ENCODE peak calls at places on chromosome 11, in seven cellular contexts. K is aorta, G is hepatocyte, A is upper lobe of right lung, U is GM23248, B is H1, T is brain microvascular endothelial cell. D is an unnamed sample.

GRCh38 chr11:103946793-103947565 is 89.5 kb upstream of the DDI1 start:
- DNase-seq in K (no peak), G (no peak), A (no peak), U (peak), B (no peak), T (no peak), D (no peak)

GRCh38 chr11:29249713-29250112 is 767.1 kb downstream of the KCNA4 start:
- DNase-seq in K (no peak), G (no peak), A (no peak), U (no peak), B (no peak), T (no peak), D (no peak)

GRCh38 chr11:128503231-128503991 is 83.9 kb downstream of the ETS1 start:
- DNase-seq in K (no peak), G (peak), A (no peak), U (peak), B (no peak), T (peak), D (no peak)

GRCh38 chr11:61072316-61073109 is 29.8 kb upstream of the CD5 start:
- DNase-seq in K (no peak), G (no peak), A (no peak), U (no peak), B (no peak), T (no peak), D (no peak)

GRCh38 chr11:117903505-117904382 is 25.5 kb downstream of the TMPRSS13 start:
- DNase-seq in K (no peak), G (no peak), A (no peak), U (no peak), B (no peak), T (no peak), D (no peak)

GRCh38 chr11:100889758-100890157 is 202.7 kb downstream of the ARHGAP42 start:
- DNase-seq in K (no peak), G (no peak), A (no peak), U (no peak), B (no peak), T (no peak), D (peak)

GRCh38 chr11:117833401-117833891 is 8.9 kb upstream of the FXYD2 start:
- DNase-seq in K (no peak), G (peak), A (peak), U (no peak), B (no peak), T (no peak), D (peak)

GRCh38 chr11:18314794-18315523 is 7.0 kb downstream of the HPS5 start:
- DNase-seq in K (no peak), G (no peak), A (no peak), U (no peak), B (no peak), T (peak), D (no peak)

GRCh38 chr11:2310786-2311455 is 9.1 kb downstream of the TSPAN32 start:
- DNase-seq in K (no peak), G (no peak), A (peak), U (no peak), B (no peak), T (no peak), D (no peak)

GRCh38 chr11:61971177-61972111 is 4.0 kb upstream of the FTH1 start:
- DNase-seq in K (peak), G (peak), A (peak), U (peak), B (peak), T (peak), D (peak)

GRCh38 chr11:95359323-95359656 is 128.3 kb upstream of the SESN3 start:
- DNase-seq in K (no peak), G (no peak), A (no peak), U (no peak), B (no peak), T (no peak), D (no peak)
- H3K27ac ChIP-seq in K (peak), G (peak), A (no peak), U (no peak), B (no peak), T (no peak), D (no peak)

DNA sequence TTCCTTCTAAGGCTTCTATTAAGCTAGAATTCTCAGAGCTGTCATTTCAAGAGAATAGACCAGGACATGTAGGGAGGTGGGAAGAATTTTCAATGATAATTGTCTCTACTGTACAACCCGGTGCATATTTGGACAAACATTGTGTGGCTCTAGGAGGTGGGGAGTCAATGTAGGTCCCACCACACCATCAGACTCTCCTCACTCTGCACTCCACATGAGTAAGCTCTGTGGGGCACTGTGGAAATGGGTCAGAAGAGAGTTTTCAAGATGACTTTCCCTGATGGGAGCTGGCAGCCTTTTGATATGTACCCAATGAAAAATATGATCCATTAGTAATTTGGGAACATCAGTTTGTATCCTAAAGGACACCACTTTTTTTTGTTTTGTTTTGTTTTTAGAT is 33.2 kb downstream of the OR2AG2 start:
- DNase-seq in K (no peak), G (no peak), A (no peak), U (no peak), B (no peak), T (no peak), D (no peak)
- H3K27ac ChIP-seq in K (no peak), G (no peak), A (no peak), U (no peak), B (no peak), T (no peak), D (no peak)

DNA sequence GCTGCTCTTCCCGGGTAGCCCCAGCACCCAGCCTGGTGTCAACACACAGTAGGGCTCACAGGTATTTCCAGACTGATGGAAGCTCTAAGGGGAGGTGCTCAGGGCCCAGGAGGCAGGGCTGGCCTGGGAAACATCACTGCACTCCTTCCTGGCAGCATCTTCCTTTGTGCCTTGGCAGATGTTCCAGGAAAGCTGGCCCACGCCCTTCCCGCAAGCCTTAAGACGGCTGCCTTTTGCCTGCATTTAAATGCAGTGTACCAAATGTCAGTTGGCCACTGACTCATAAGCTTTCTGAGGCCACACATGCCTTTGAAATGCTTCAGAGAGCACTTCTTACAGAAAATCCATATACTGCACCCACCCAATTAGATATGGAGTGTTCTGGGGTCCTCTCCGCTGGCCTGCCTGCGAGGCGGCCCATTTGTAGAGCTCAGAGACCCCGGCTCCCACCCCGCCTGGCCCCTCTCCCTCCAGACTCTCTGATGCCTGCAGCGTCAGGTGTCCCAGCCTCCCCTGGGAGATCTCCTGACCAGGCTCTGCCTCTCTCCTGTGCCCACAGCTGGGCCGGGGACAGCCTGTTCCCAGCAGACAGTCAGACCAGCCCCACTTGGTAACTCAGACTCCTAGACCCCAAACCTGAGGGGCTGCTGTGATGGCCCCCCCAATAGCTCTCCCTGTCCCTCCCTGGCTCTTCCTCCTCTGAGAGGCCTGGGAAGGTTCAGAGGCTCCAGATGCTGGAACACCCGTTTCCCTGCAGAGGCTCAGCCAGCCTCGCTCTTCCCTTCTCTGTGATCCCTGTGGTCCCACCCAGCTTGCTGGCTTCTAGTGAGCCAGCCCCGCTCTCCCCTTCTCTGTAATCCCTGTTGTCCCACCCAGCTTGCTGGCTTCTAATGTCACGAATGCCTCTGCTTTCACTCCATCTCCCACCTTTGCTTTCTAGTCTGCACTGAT is 47.6 kb upstream of the THY1 start:
- DNase-seq in K (no peak), G (no peak), A (no peak), U (peak), B (no peak), T (peak), D (no peak)
- H3K27ac ChIP-seq in K (no peak), G (peak), A (no peak), U (peak), B (no peak), T (no peak), D (no peak)

DNA sequence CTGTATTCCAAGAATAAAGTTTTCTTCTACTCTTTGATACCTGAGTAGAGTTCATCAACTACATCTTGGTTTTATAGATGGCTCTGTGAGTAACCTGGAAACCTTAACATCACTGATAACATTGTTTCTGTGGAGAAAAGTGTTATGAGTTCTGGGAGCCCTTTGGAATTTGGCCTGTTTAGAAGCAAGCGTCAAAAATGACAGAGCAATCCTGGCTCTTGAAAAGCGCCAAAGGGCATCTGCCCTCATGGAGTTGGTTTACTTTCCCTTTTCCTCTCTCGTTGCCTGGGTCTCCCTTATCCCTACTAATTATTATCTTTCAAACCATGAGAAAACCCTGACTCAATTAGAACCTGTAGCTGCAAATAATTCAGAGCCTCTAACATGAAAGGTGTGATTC is 140.1 kb downstream of the DBX1 start:
- DNase-seq in K (no peak), G (peak), A (no peak), U (no peak), B (no peak), T (no peak), D (peak)
- H3K27ac ChIP-seq in K (no peak), G (peak), A (no peak), U (no peak), B (no peak), T (no peak), D (no peak)

GRCh38 chr11:115654792-115655191 is 150.6 kb upstream of the CADM1 start:
- DNase-seq in K (no peak), G (no peak), A (no peak), U (no peak), B (no peak), T (no peak), D (no peak)
- H3K27ac ChIP-seq in K (no peak), G (no peak), A (no peak), U (no peak), B (no peak), T (no peak), D (no peak)

GRCh38 chr11:125457814-125458343 is 38.2 kb downstream of the FEZ1 start:
- DNase-seq in K (peak), G (peak), A (no peak), U (peak), B (no peak), T (peak), D (peak)
- H3K27ac ChIP-seq in K (peak), G (no peak), A (no peak), U (peak), B (no peak), T (peak), D (no peak)

DNA sequence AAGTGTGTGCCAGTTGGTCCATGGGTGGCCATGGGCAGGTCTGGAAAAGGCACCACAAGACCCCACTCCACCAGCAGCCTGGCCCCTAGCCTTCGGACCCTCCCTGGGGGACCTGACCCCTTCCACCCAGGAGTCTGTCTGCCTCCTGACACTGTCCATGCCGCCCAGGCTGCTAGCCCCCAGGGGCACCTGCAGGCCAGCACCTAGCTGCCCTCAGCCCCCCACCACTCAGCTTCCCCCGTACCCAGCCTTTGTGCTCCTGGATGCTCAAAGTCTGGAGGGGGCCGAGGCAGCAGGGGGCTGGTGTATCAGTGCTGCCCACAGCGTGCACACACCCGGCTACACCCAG is 34.3 kb upstream of the OR10G7 start:
- DNase-seq in K (no peak), G (no peak), A (no peak), U (no peak), B (no peak), T (no peak), D (no peak)
- H3K27ac ChIP-seq in K (no peak), G (no peak), A (no peak), U (no peak), B (no peak), T (no peak), D (peak)

DNA sequence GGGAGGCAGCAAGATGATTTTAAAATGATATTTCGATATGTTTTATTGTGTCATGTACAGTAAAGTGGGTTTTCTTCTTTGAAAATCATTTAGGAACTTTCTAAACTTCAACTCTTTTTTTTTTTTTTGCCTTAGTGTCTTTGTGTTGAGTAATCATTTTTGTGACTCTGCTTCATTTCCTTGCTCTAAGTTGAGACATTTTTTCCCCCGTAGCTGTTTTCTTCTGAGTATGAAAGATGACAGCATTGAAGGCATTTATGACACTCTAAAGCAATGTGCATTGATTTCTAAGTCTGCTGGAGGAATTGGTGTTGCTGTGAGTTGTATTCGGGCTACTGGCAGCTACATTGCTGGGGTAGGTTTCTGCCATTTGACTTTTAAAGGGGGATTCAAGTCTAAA is 23.5 kb downstream of the RRM1 start:
- DNase-seq in K (no peak), G (no peak), A (no peak), U (peak), B (no peak), T (peak), D (no peak)
- H3K27ac ChIP-seq in K (no peak), G (no peak), A (no peak), U (peak), B (no peak), T (peak), D (no peak)

DNA sequence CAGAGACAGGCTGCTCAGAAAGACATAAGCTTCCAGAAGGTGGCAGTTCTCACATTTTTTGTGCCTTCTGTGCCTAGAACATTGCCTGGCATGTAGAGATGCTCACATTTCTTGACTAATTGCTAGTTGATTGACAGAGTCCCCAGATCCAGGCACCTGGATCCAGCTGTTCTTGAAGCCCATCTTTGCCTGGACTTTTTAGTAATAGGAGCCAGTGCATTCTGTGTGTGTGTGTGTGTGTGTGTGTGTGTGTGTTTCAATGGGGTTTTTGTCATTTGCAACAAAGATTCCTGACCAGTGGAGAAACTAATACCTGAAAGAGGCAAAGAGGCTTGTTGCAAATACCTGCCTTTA is 15.1 kb downstream of the MRGPRF start:
- DNase-seq in K (no peak), G (no peak), A (no peak), U (no peak), B (no peak), T (no peak), D (no peak)
- H3K27ac ChIP-seq in K (no peak), G (no peak), A (no peak), U (no peak), B (no peak), T (no peak), D (no peak)

D was measured in small intestine.